ENCODE peak calls at places on chromosomes 5 and 9, in five cellular contexts. W, P, I, O and X are unnamed samples.

GRCh38 chr5:142186821-142187594 is 78.4 kb downstream of the NDFIP1 start:
- DNase-seq in P (no peak), O (peak), I (no peak), W (peak), X (no peak)

GRCh38 chr5:154371687-154372086 is 74.1 kb upstream of the SAP30L start:
- DNase-seq in W (no peak), P (no peak), O (peak), I (peak), X (peak)

GRCh38 chr9:127816362-127816725 is 13.7 kb downstream of the FPGS start:
- DNase-seq in O (no peak), W (no peak), I (no peak), P (no peak), X (no peak)

GRCh38 chr9:133942206-133942975 is 49.7 kb downstream of the VAV2 start:
- DNase-seq in O (no peak), P (peak), W (no peak), I (no peak), X (no peak)

GRCh38 chr5:171344936-171345608 is 36.0 kb downstream of the TLX3 start:
- DNase-seq in I (no peak), O (no peak), W (no peak), P (no peak), X (no peak)

GRCh38 chr9:115146581-115147021 is 28.6 kb upstream of the TNC start:
- DNase-seq in O (peak), P (no peak), W (no peak), I (no peak), X (peak)

GRCh38 chr5:54018438-54018837 is 291.9 kb downstream of the ARL15 start:
- DNase-seq in I (no peak), W (no peak), O (no peak), P (no peak), X (no peak)

GRCh38 chr9:105405514-105406131 is 42.2 kb upstream of the FSD1L start:
- DNase-seq in W (no peak), I (no peak), P (no peak), O (peak), X (no peak)

GRCh38 chr9:88387733-88388202 is 476 bp upstream of the SPIN1 start:
- DNase-seq in P (peak), O (peak), I (peak), W (peak), X (peak)

GRCh38 chr9:109477269-109478203 is 20.6 kb downstream of the PTPN3 start:
- DNase-seq in P (peak), I (no peak), O (no peak), W (no peak), X (no peak)

GRCh38 chr9:14349141-14349817 is 35.3 kb upstream of the NFIB start:
- DNase-seq in W (peak), I (peak), P (no peak), O (no peak), X (no peak)

GRCh38 chr5:157956271-157956885 is 97.4 kb upstream of the CLINT1 start:
- DNase-seq in O (no peak), P (no peak), W (peak), I (no peak), X (no peak)

GRCh38 chr9:9912459-9912858 is 700.3 kb downstream of the PTPRD start:
- DNase-seq in I (no peak), P (no peak), O (peak), W (peak), X (peak)

GRCh38 chr9:71767421-71768321 is 642 bp downstream of the CEMIP2 start:
- DNase-seq in O (no peak), P (peak), W (no peak), I (peak), X (peak)

GRCh38 chr5:67010684-67011409 is 185.8 kb downstream of the CD180 start:
- DNase-seq in O (no peak), P (no peak), W (no peak), I (no peak), X (peak)

GRCh38 chr5:124922255-124922975 is 176.0 kb upstream of the ZNF608 start:
- DNase-seq in P (no peak), I (no peak), O (no peak), W (no peak), X (no peak)

GRCh38 chr5:37565067-37565670 is 186.1 kb downstream of the WDR70 start:
- DNase-seq in O (peak), I (no peak), P (no peak), W (no peak), X (no peak)

GRCh38 chr5:90017236-90017635 is 392.3 kb downstream of the CETN3 start:
- DNase-seq in I (no peak), O (no peak), P (no peak), W (no peak), X (no peak)

GRCh38 chr5:74275204-74275992 is 365.1 kb downstream of the ENC1 start:
- DNase-seq in O (no peak), I (no peak), W (no peak), P (no peak), X (peak)

GRCh38 chr9:8600914-8601680 is 801.5 kb upstream of the DMAC1 start:
- DNase-seq in I (no peak), W (no peak), P (no peak), O (no peak), X (peak)

GRCh38 chr9:16154570-16155078 is 601.8 kb downstream of the CCDC171 start:
- DNase-seq in O (peak), W (no peak), P (peak), I (no peak), X (peak)

GRCh38 chr9:89483592-89484474 is 14.1 kb downstream of the SEMA4D start:
- DNase-seq in I (no peak), O (no peak), P (no peak), W (no peak), X (no peak)

GRCh38 chr5:169717298-169717697 is 80.2 kb downstream of the DOCK2 start:
- DNase-seq in W (no peak), I (no peak), P (no peak), O (peak), X (no peak)

GRCh38 chr5:151054713-151055112 is 26.1 kb downstream of the TNIP1 start:
- DNase-seq in O (no peak), P (peak), W (no peak), I (no peak), X (no peak)

GRCh38 chr5:116529615-116530014 is 45.0 kb downstream of the SEMA6A start:
- DNase-seq in P (no peak), W (no peak), O (no peak), I (no peak), X (no peak)

GRCh38 chr9:114824130-114824529 is 18.3 kb upstream of the TNFSF15 start:
- DNase-seq in W (no peak), I (no peak), P (no peak), O (peak), X (peak)

GRCh38 chr9:19149230-19149629 is 21.9 kb upstream of the PLIN2 start:
- DNase-seq in P (no peak), I (no peak), O (peak), W (no peak), X (peak)

GRCh38 chr5:58754250-58754649 is 171.4 kb downstream of the RAB3C start:
- DNase-seq in O (no peak), P (no peak), I (no peak), W (no peak), X (no peak)

GRCh38 chr9:135473972-135474543 is 5.5 kb upstream of the PPP1R26 start:
- DNase-seq in W (no peak), O (no peak), P (no peak), I (no peak), X (no peak)

GRCh38 chr9:135476561-135476960 is 3.0 kb upstream of the PPP1R26 start:
- DNase-seq in W (no peak), P (no peak), O (no peak), I (no peak), X (no peak)

GRCh38 chr9:135476981-135477380 is 2.6 kb upstream of the PPP1R26 start:
- DNase-seq in W (no peak), I (no peak), P (no peak), O (no peak), X (no peak)

GRCh38 chr9:135471751-135472640 is 7.6 kb upstream of the PPP1R26 start:
- DNase-seq in I (no peak), P (no peak), O (no peak), W (no peak), X (no peak)

GRCh38 chr9:135474915-135475314 is 4.7 kb upstream of the PPP1R26 start:
- DNase-seq in W (peak), O (no peak), P (peak), I (no peak), X (no peak)
- TF ChIP-seq CTCF in W (peak), O (peak), P (peak), I (peak), X (peak)

GRCh38 chr5:55222819-55223124 is 4.3 kb downstream of the MCIDAS start:
- DNase-seq in I (no peak), W (no peak), O (no peak), P (no peak), X (no peak)
- H3K4me3 ChIP-seq in I (no peak), W (no peak), O (no peak), P (no peak), X (no peak)

DNA sequence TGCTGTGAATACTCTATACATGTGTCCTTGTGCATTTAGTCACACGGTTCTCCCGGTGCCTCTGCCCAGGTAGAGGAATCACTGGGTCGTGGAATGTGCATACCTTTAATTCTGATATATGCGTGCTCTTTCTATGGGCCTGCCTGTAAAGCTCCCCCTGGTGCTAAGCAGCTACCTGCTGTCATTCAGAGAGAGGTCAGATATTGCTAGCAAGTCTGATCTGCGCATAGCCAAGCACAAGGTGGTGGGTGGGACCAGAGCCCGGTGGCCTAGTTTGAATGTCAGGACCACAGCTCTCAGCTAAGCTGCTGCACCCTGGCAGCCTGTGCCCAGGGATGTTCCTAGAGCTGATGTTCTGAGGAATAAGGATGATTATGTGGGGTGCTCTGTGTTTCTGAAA is 33.4 kb downstream of the TJP2 start:
- DNase-seq in O (no peak), I (peak), P (no peak), W (no peak), X (no peak)
- TF ChIP-seq CTCF in O (peak), I (peak), P (no peak), W (no peak), X (no peak)

DNA sequence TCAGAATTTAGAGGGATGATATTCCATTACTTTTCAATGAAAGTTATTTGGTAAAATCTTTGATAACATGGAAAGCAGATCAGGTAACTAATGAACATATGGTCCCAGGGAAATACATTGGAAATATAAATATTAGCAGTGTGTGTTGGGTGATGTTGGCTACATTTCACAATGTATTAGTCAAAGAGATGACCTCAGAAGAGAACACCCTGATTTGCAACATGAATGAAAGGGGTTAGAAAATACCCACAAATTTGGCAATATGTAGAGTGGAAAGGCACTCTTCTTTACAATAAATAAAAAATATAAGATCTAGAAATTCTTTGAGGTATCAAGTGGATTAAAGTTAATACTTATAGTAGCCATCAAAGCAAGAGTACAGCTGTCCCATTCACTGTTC is 606.7 kb downstream of the PSAT1 start:
- DNase-seq in W (no peak), I (no peak), P (no peak), O (peak), X (peak)
- H3K4me3 ChIP-seq in W (no peak), I (no peak), P (no peak), O (no peak), X (no peak)